ENCODE peak calls at places on chromosomes 5 and 9, in six cellular contexts. One of them, this sample, is unnamed.
A peak's percentile ranks its signal among the peaks of the same experiment; 100 is the strongest.

GRCh38 chr9:121156263-121156731 is 45.4 kb downstream of the RAB14 start:
- DNase-seq in GM23248: peak; percentile 79
- DNase-seq in Right ventricle myocardium inferior: no peak
- DNase-seq in HTR-8/SVneo: peak; percentile 9
- DNase-seq in astrocyte of the spinal cord: peak; percentile 83
- DNase-seq in breast epithelium: no peak
- DNase-seq in this sample: peak; percentile 62

GRCh38 chr5:180602481-180603075 is 11.3 kb upstream of the SCGB3A1 start:
- DNase-seq in GM23248: no peak
- DNase-seq in Right ventricle myocardium inferior: no peak
- DNase-seq in HTR-8/SVneo: no peak
- DNase-seq in astrocyte of the spinal cord: no peak
- DNase-seq in breast epithelium: peak; percentile 40
- DNase-seq in this sample: no peak

GRCh38 chr9:103867886-103868285 is 226.2 kb upstream of the SMC2 start:
- DNase-seq in GM23248: no peak
- DNase-seq in Right ventricle myocardium inferior: no peak
- DNase-seq in HTR-8/SVneo: no peak
- DNase-seq in astrocyte of the spinal cord: peak; percentile 0
- DNase-seq in breast epithelium: no peak
- DNase-seq in this sample: no peak

GRCh38 chr9:108070861-108071260 is 581.3 kb upstream of the KLF4 start:
- DNase-seq in GM23248: no peak
- DNase-seq in Right ventricle myocardium inferior: no peak
- DNase-seq in HTR-8/SVneo: no peak
- DNase-seq in astrocyte of the spinal cord: no peak
- DNase-seq in breast epithelium: no peak
- DNase-seq in this sample: no peak

GRCh38 chr9:94872921-94873511 is 146.5 kb downstream of the AOPEP start:
- DNase-seq in GM23248: peak; percentile 54
- DNase-seq in Right ventricle myocardium inferior: no peak
- DNase-seq in HTR-8/SVneo: no peak
- DNase-seq in astrocyte of the spinal cord: no peak
- DNase-seq in breast epithelium: no peak
- DNase-seq in this sample: no peak

GRCh38 chr5:59768204-59769040 is 125.1 kb downstream of the PDE4D start:
- DNase-seq in GM23248: peak; percentile 70
- DNase-seq in Right ventricle myocardium inferior: peak; percentile 68
- DNase-seq in HTR-8/SVneo: peak; percentile 19
- DNase-seq in astrocyte of the spinal cord: peak; percentile 91
- DNase-seq in breast epithelium: no peak
- DNase-seq in this sample: peak; percentile 78

GRCh38 chr5:68333649-68334549 is 118.3 kb downstream of the PIK3R1 start:
- DNase-seq in GM23248: peak; percentile 91
- DNase-seq in Right ventricle myocardium inferior: no peak
- DNase-seq in HTR-8/SVneo: peak; percentile 58
- DNase-seq in astrocyte of the spinal cord: peak; percentile 92
- DNase-seq in breast epithelium: no peak
- DNase-seq in this sample: peak; percentile 73

GRCh38 chr9:133117271-133118178 is 3.5 kb downstream of the RALGDS start:
- DNase-seq in GM23248: peak; percentile 57
- DNase-seq in Right ventricle myocardium inferior: peak; percentile 79
- DNase-seq in HTR-8/SVneo: no peak
- DNase-seq in astrocyte of the spinal cord: peak; percentile 55
- DNase-seq in breast epithelium: no peak
- DNase-seq in this sample: no peak

GRCh38 chr5:59164041-59164830 is 581.4 kb downstream of the RAB3C start:
- DNase-seq in GM23248: peak; percentile 61
- DNase-seq in Right ventricle myocardium inferior: no peak
- DNase-seq in HTR-8/SVneo: no peak
- DNase-seq in astrocyte of the spinal cord: peak; percentile 63
- DNase-seq in breast epithelium: no peak
- DNase-seq in this sample: peak; percentile 31

GRCh38 chr5:148858106-148858505 is 31.7 kb downstream of the ADRB2 start:
- DNase-seq in GM23248: peak; percentile 55
- DNase-seq in Right ventricle myocardium inferior: no peak
- DNase-seq in HTR-8/SVneo: no peak
- DNase-seq in astrocyte of the spinal cord: peak; percentile 20
- DNase-seq in breast epithelium: no peak
- DNase-seq in this sample: no peak

GRCh38 chr5:146564036-146564762 is 48.2 kb upstream of the GPR151 start:
- DNase-seq in GM23248: no peak
- DNase-seq in Right ventricle myocardium inferior: no peak
- DNase-seq in HTR-8/SVneo: no peak
- DNase-seq in astrocyte of the spinal cord: no peak
- DNase-seq in breast epithelium: no peak
- DNase-seq in this sample: no peak

GRCh38 chr5:80054682-80055081 is 19.5 kb downstream of the THBS4 start:
- DNase-seq in GM23248: peak; percentile 65
- DNase-seq in Right ventricle myocardium inferior: no peak
- DNase-seq in HTR-8/SVneo: no peak
- DNase-seq in astrocyte of the spinal cord: no peak
- DNase-seq in breast epithelium: no peak
- DNase-seq in this sample: no peak

GRCh38 chr9:30065888-30066287 is 2318.6 kb upstream of the ACO1 start:
- DNase-seq in GM23248: no peak
- DNase-seq in Right ventricle myocardium inferior: no peak
- DNase-seq in HTR-8/SVneo: no peak
- DNase-seq in astrocyte of the spinal cord: no peak
- DNase-seq in breast epithelium: no peak
- DNase-seq in this sample: no peak

GRCh38 chr9:36407122-36407723 is 7.2 kb upstream of the RNF38 start:
- DNase-seq in GM23248: peak; percentile 75
- DNase-seq in Right ventricle myocardium inferior: no peak
- DNase-seq in HTR-8/SVneo: peak; percentile 49
- DNase-seq in astrocyte of the spinal cord: peak; percentile 63
- DNase-seq in breast epithelium: no peak
- DNase-seq in this sample: peak; percentile 27

GRCh38 chr5:159610966-159611579 is 280.8 kb upstream of the IL12B start:
- DNase-seq in GM23248: no peak
- DNase-seq in Right ventricle myocardium inferior: no peak
- DNase-seq in HTR-8/SVneo: no peak
- DNase-seq in astrocyte of the spinal cord: no peak
- DNase-seq in breast epithelium: no peak
- DNase-seq in this sample: no peak

GRCh38 chr5:148193202-148193601 is 9.6 kb upstream of the SPINK6 start:
- DNase-seq in GM23248: no peak
- DNase-seq in Right ventricle myocardium inferior: no peak
- DNase-seq in HTR-8/SVneo: no peak
- DNase-seq in astrocyte of the spinal cord: no peak
- DNase-seq in breast epithelium: no peak
- DNase-seq in this sample: no peak

GRCh38 chr5:150144211-150144801 is 11.3 kb downstream of the PDGFRB start:
- DNase-seq in GM23248: peak; percentile 83
- DNase-seq in Right ventricle myocardium inferior: peak; percentile 88
- DNase-seq in HTR-8/SVneo: no peak
- DNase-seq in astrocyte of the spinal cord: peak; percentile 76
- DNase-seq in breast epithelium: no peak
- DNase-seq in this sample: no peak

GRCh38 chr5:150641006-150641570 is 628 bp downstream of the SYNPO start:
- DNase-seq in GM23248: peak; percentile 86
- DNase-seq in Right ventricle myocardium inferior: no peak
- DNase-seq in HTR-8/SVneo: peak; percentile 51
- DNase-seq in astrocyte of the spinal cord: peak; percentile 83
- DNase-seq in breast epithelium: no peak
- DNase-seq in this sample: no peak

GRCh38 chr5:179154991-179155955 is 95.1 kb downstream of the ZNF354C start:
- DNase-seq in GM23248: no peak
- DNase-seq in Right ventricle myocardium inferior: no peak
- DNase-seq in HTR-8/SVneo: no peak
- DNase-seq in astrocyte of the spinal cord: no peak
- DNase-seq in breast epithelium: peak; percentile 27
- DNase-seq in this sample: no peak

GRCh38 chr5:89478856-89479255 is 595.9 kb upstream of the MEF2C start:
- DNase-seq in GM23248: no peak
- DNase-seq in Right ventricle myocardium inferior: no peak
- DNase-seq in HTR-8/SVneo: no peak
- DNase-seq in astrocyte of the spinal cord: no peak
- DNase-seq in breast epithelium: no peak
- DNase-seq in this sample: no peak

This sample was measured in HFF-Myc.